ENCODE peak calls at places on chromosomes 13 and 19, in five cellular contexts. One of them, this sample, is unnamed.

GRCh38 chr19:28468701-28469459 is 744.1 kb downstream of the UQCRFS1 start:
- DNase-seq in NCI-H2107: no peak
- DNase-seq in mesenchymal stem cell: peak
- DNase-seq in endothelial cell: no peak
- DNase-seq in stomach: no peak
- DNase-seq in this sample: peak

GRCh38 chr13:75687145-75687763 is 51.1 kb downstream of the LMO7 start:
- DNase-seq in mesenchymal stem cell: peak
- DNase-seq in stomach: no peak
- DNase-seq in endothelial cell: peak
- DNase-seq in NCI-H2107: no peak
- DNase-seq in this sample: no peak

GRCh38 chr19:5953680-5954213 is 24.2 kb downstream of the RANBP3 start:
- DNase-seq in mesenchymal stem cell: peak
- DNase-seq in NCI-H2107: no peak
- DNase-seq in endothelial cell: no peak
- DNase-seq in stomach: no peak
- DNase-seq in this sample: no peak

GRCh38 chr19:38850231-38850975 is 617 bp upstream of the HNRNPL start:
- DNase-seq in endothelial cell: peak
- DNase-seq in NCI-H2107: peak
- DNase-seq in stomach: peak
- DNase-seq in mesenchymal stem cell: peak
- DNase-seq in this sample: peak

GRCh38 chr13:39038569-39038898 is 278 bp downstream of the NHLRC3 start:
- DNase-seq in stomach: no peak
- DNase-seq in mesenchymal stem cell: peak
- DNase-seq in endothelial cell: no peak
- DNase-seq in NCI-H2107: no peak
- DNase-seq in this sample: peak

GRCh38 chr19:1779604-1779973 is 26.3 kb downstream of the ONECUT3 start:
- DNase-seq in NCI-H2107: no peak
- DNase-seq in stomach: no peak
- DNase-seq in mesenchymal stem cell: no peak
- DNase-seq in endothelial cell: no peak
- DNase-seq in this sample: no peak

GRCh38 chr13:19959141-19959830 is 759 bp downstream of the ZMYM2 start:
- DNase-seq in stomach: peak
- DNase-seq in mesenchymal stem cell: peak
- DNase-seq in NCI-H2107: peak
- DNase-seq in endothelial cell: peak
- DNase-seq in this sample: peak

GRCh38 chr19:741506-742131 is 9.3 kb upstream of the MISP start:
- DNase-seq in mesenchymal stem cell: no peak
- DNase-seq in endothelial cell: peak
- DNase-seq in NCI-H2107: no peak
- DNase-seq in stomach: no peak
- DNase-seq in this sample: no peak

GRCh38 chr13:30713133-30713532 is 22.2 kb upstream of the ALOX5AP start:
- DNase-seq in NCI-H2107: no peak
- DNase-seq in mesenchymal stem cell: peak
- DNase-seq in endothelial cell: no peak
- DNase-seq in stomach: no peak
- DNase-seq in this sample: no peak

GRCh38 chr19:54255105-54255775 is 1.8 kb downstream of the LILRB5 start:
- DNase-seq in endothelial cell: no peak
- DNase-seq in NCI-H2107: no peak
- DNase-seq in mesenchymal stem cell: no peak
- DNase-seq in stomach: no peak
- DNase-seq in this sample: peak

GRCh38 chr13:52377898-52378297 is 28.1 kb downstream of the THSD1 start:
- DNase-seq in NCI-H2107: no peak
- DNase-seq in mesenchymal stem cell: no peak
- DNase-seq in stomach: no peak
- DNase-seq in endothelial cell: no peak
- DNase-seq in this sample: no peak

GRCh38 chr13:19632915-19633339 is 532 bp upstream of the MPHOSPH8 start:
- DNase-seq in endothelial cell: no peak
- DNase-seq in NCI-H2107: no peak
- DNase-seq in stomach: no peak
- DNase-seq in mesenchymal stem cell: no peak
- DNase-seq in this sample: no peak

GRCh38 chr13:76389321-76389720 is 496.9 kb downstream of the KCTD12 start:
- DNase-seq in mesenchymal stem cell: no peak
- DNase-seq in stomach: no peak
- DNase-seq in endothelial cell: no peak
- DNase-seq in NCI-H2107: no peak
- DNase-seq in this sample: no peak

GRCh38 chr19:7505288-7505681 is 10.6 kb upstream of the ZNF358 start:
- DNase-seq in endothelial cell: peak
- DNase-seq in mesenchymal stem cell: no peak
- DNase-seq in stomach: no peak
- DNase-seq in NCI-H2107: no peak
- DNase-seq in this sample: no peak

GRCh38 chr19:28964500-28964899 is 248.5 kb downstream of the UQCRFS1 start:
- DNase-seq in stomach: no peak
- DNase-seq in endothelial cell: no peak
- DNase-seq in NCI-H2107: no peak
- DNase-seq in mesenchymal stem cell: no peak
- DNase-seq in this sample: no peak

GRCh38 chr13:23578411-23579071 is 8.3 kb downstream of the TNFRSF19 start:
- DNase-seq in mesenchymal stem cell: peak
- DNase-seq in stomach: peak
- DNase-seq in endothelial cell: peak
- DNase-seq in NCI-H2107: no peak
- DNase-seq in this sample: peak

GRCh38 chr19:27709496-27709895 is 1503.5 kb downstream of the UQCRFS1 start:
- DNase-seq in endothelial cell: no peak
- DNase-seq in stomach: no peak
- DNase-seq in mesenchymal stem cell: no peak
- DNase-seq in NCI-H2107: no peak
- DNase-seq in this sample: no peak

GRCh38 chr13:27619711-27620376 is 485 bp downstream of the LNX2 start:
- DNase-seq in NCI-H2107: no peak
- DNase-seq in stomach: no peak
- DNase-seq in endothelial cell: peak
- DNase-seq in mesenchymal stem cell: peak
- DNase-seq in this sample: peak

GRCh38 chr19:3146677-3147100 is 10.9 kb downstream of the GNA15 start:
- DNase-seq in stomach: no peak
- DNase-seq in NCI-H2107: no peak
- DNase-seq in mesenchymal stem cell: no peak
- DNase-seq in endothelial cell: peak
- DNase-seq in this sample: no peak

GRCh38 chr19:17933414-17934129 is 757 bp downstream of the CCDC124 start:
- DNase-seq in endothelial cell: no peak
- DNase-seq in NCI-H2107: no peak
- DNase-seq in stomach: no peak
- DNase-seq in mesenchymal stem cell: peak
- DNase-seq in this sample: no peak

GRCh38 chr13:40272776-40273139 is 393.7 kb downstream of the FOXO1 start:
- DNase-seq in endothelial cell: no peak
- DNase-seq in mesenchymal stem cell: no peak
- DNase-seq in NCI-H2107: no peak
- DNase-seq in stomach: no peak
- DNase-seq in this sample: no peak

GRCh38 chr13:29924482-29924884 is 74.1 kb upstream of the UBL3 start:
- DNase-seq in endothelial cell: no peak
- DNase-seq in stomach: no peak
- DNase-seq in NCI-H2107: peak
- DNase-seq in mesenchymal stem cell: peak
- DNase-seq in this sample: no peak

GRCh38 chr19:55620410-55620809 is 4.0 kb downstream of the ZNF784 start:
- DNase-seq in stomach: no peak
- DNase-seq in NCI-H2107: no peak
- DNase-seq in endothelial cell: no peak
- DNase-seq in mesenchymal stem cell: no peak
- DNase-seq in this sample: no peak

GRCh38 chr13:83780201-83780600 is 102.1 kb downstream of the SLITRK1 start:
- DNase-seq in stomach: no peak
- DNase-seq in endothelial cell: peak
- DNase-seq in NCI-H2107: no peak
- DNase-seq in mesenchymal stem cell: peak
- DNase-seq in this sample: no peak

GRCh38 chr13:64289702-64290101 is 2874.1 kb upstream of the PCDH20 start:
- DNase-seq in mesenchymal stem cell: no peak
- DNase-seq in endothelial cell: no peak
- DNase-seq in NCI-H2107: no peak
- DNase-seq in stomach: no peak
- DNase-seq in this sample: no peak

GRCh38 chr19:38792250-38793111 is 3.5 kb downstream of the LGALS7B start:
- DNase-seq in endothelial cell: peak
- DNase-seq in mesenchymal stem cell: no peak
- DNase-seq in NCI-H2107: no peak
- DNase-seq in stomach: peak
- DNase-seq in this sample: peak

This sample was measured in ureter.